ENCODE peak calls at places on chromosomes 16 and 17, in eight cellular contexts. One of them, this sample, is unnamed.

GRCh38 chr16:70779361-70779760 is 21.6 kb downstream of the VAC14 start:
- ATAC-seq in gastrocnemius medialis: peak; percentile 25
- ATAC-seq in IMR-90: peak; percentile 30
- ATAC-seq in K562: no peak
- ATAC-seq in upper lobe of left lung: no peak
- ATAC-seq in GM12878: no peak
- ATAC-seq in right lobe of liver: no peak
- ATAC-seq in heart left ventricle: no peak
- ATAC-seq in this sample: no peak

GRCh38 chr17:78391843-78392242 is 13.4 kb downstream of the PGS1 start:
- ATAC-seq in gastrocnemius medialis: no peak
- ATAC-seq in IMR-90: peak; percentile 12
- ATAC-seq in K562: no peak
- ATAC-seq in upper lobe of left lung: no peak
- ATAC-seq in GM12878: no peak
- ATAC-seq in right lobe of liver: no peak
- ATAC-seq in heart left ventricle: no peak
- ATAC-seq in this sample: no peak

GRCh38 chr17:60749708-60750107 is 72.1 kb downstream of the BCAS3 start:
- ATAC-seq in gastrocnemius medialis: no peak
- ATAC-seq in IMR-90: no peak
- ATAC-seq in K562: no peak
- ATAC-seq in upper lobe of left lung: no peak
- ATAC-seq in GM12878: no peak
- ATAC-seq in right lobe of liver: no peak
- ATAC-seq in heart left ventricle: no peak
- ATAC-seq in this sample: no peak

GRCh38 chr17:42202159-42202558 is 7.9 kb upstream of the GHDC start:
- ATAC-seq in gastrocnemius medialis: no peak
- ATAC-seq in IMR-90: no peak
- ATAC-seq in K562: no peak
- ATAC-seq in upper lobe of left lung: no peak
- ATAC-seq in GM12878: no peak
- ATAC-seq in right lobe of liver: no peak
- ATAC-seq in heart left ventricle: no peak
- ATAC-seq in this sample: no peak

GRCh38 chr17:62090021-62090824 is 25.1 kb upstream of the MED13 start:
- ATAC-seq in gastrocnemius medialis: no peak
- ATAC-seq in IMR-90: no peak
- ATAC-seq in K562: no peak
- ATAC-seq in upper lobe of left lung: no peak
- ATAC-seq in GM12878: no peak
- ATAC-seq in right lobe of liver: peak; percentile 85
- ATAC-seq in heart left ventricle: no peak
- ATAC-seq in this sample: no peak

GRCh38 chr17:55742272-55743102 is 8.4 kb upstream of the PCTP start:
- ATAC-seq in gastrocnemius medialis: no peak
- ATAC-seq in IMR-90: no peak
- ATAC-seq in K562: peak; percentile 50
- ATAC-seq in upper lobe of left lung: no peak
- ATAC-seq in GM12878: peak; percentile 90
- ATAC-seq in right lobe of liver: no peak
- ATAC-seq in heart left ventricle: no peak
- ATAC-seq in this sample: no peak

GRCh38 chr16:72797606-72798005 is 250.3 kb downstream of the ZFHX3 start:
- ATAC-seq in gastrocnemius medialis: no peak
- ATAC-seq in IMR-90: no peak
- ATAC-seq in K562: no peak
- ATAC-seq in upper lobe of left lung: no peak
- ATAC-seq in GM12878: no peak
- ATAC-seq in right lobe of liver: no peak
- ATAC-seq in heart left ventricle: peak; percentile 90
- ATAC-seq in this sample: no peak

GRCh38 chr17:9862949-9863348 is 37.2 kb downstream of the GLP2R start:
- ATAC-seq in gastrocnemius medialis: no peak
- ATAC-seq in IMR-90: no peak
- ATAC-seq in K562: no peak
- ATAC-seq in upper lobe of left lung: no peak
- ATAC-seq in GM12878: no peak
- ATAC-seq in right lobe of liver: no peak
- ATAC-seq in heart left ventricle: no peak
- ATAC-seq in this sample: no peak

GRCh38 chr17:1298616-1299015 is 19.2 kb downstream of the TRARG1 start:
- ATAC-seq in gastrocnemius medialis: no peak
- ATAC-seq in IMR-90: peak; percentile 81
- ATAC-seq in K562: peak; percentile 62
- ATAC-seq in upper lobe of left lung: no peak
- ATAC-seq in GM12878: no peak
- ATAC-seq in right lobe of liver: peak; percentile 4
- ATAC-seq in heart left ventricle: no peak
- ATAC-seq in this sample: no peak

GRCh38 chr17:79931517-79932309 is 92.5 kb upstream of the CBX4 start:
- ATAC-seq in gastrocnemius medialis: no peak
- ATAC-seq in IMR-90: no peak
- ATAC-seq in K562: no peak
- ATAC-seq in upper lobe of left lung: no peak
- ATAC-seq in GM12878: peak; percentile 83
- ATAC-seq in right lobe of liver: no peak
- ATAC-seq in heart left ventricle: no peak
- ATAC-seq in this sample: no peak

GRCh38 chr16:2814757-2815298 is 2.2 kb upstream of the PRSS21 start:
- ATAC-seq in gastrocnemius medialis: no peak
- ATAC-seq in IMR-90: no peak
- ATAC-seq in K562: no peak
- ATAC-seq in upper lobe of left lung: no peak
- ATAC-seq in GM12878: no peak
- ATAC-seq in right lobe of liver: no peak
- ATAC-seq in heart left ventricle: no peak
- ATAC-seq in this sample: no peak

GRCh38 chr17:50498021-50498874 is 10.0 kb upstream of the MYCBPAP start:
- ATAC-seq in gastrocnemius medialis: no peak
- ATAC-seq in IMR-90: no peak
- ATAC-seq in K562: no peak
- ATAC-seq in upper lobe of left lung: peak; percentile 51
- ATAC-seq in GM12878: no peak
- ATAC-seq in right lobe of liver: peak; percentile 37
- ATAC-seq in heart left ventricle: no peak
- ATAC-seq in this sample: no peak

GRCh38 chr16:11201498-11202259 is 54.3 kb downstream of the SOCS1 start:
- ATAC-seq in gastrocnemius medialis: no peak
- ATAC-seq in IMR-90: peak; percentile 77
- ATAC-seq in K562: peak; percentile 84
- ATAC-seq in upper lobe of left lung: no peak
- ATAC-seq in GM12878: peak; percentile 5
- ATAC-seq in right lobe of liver: no peak
- ATAC-seq in heart left ventricle: no peak
- ATAC-seq in this sample: no peak

GRCh38 chr16:58109881-58110280 is 19.3 kb downstream of the CFAP20 start:
- ATAC-seq in gastrocnemius medialis: no peak
- ATAC-seq in IMR-90: no peak
- ATAC-seq in K562: no peak
- ATAC-seq in upper lobe of left lung: no peak
- ATAC-seq in GM12878: no peak
- ATAC-seq in right lobe of liver: no peak
- ATAC-seq in heart left ventricle: no peak
- ATAC-seq in this sample: no peak

GRCh38 chr16:81695431-81695890 is 83.6 kb upstream of the PLCG2 start:
- ATAC-seq in gastrocnemius medialis: no peak
- ATAC-seq in IMR-90: no peak
- ATAC-seq in K562: no peak
- ATAC-seq in upper lobe of left lung: no peak
- ATAC-seq in GM12878: no peak
- ATAC-seq in right lobe of liver: peak; percentile 23
- ATAC-seq in heart left ventricle: no peak
- ATAC-seq in this sample: no peak

GRCh38 chr17:69961488-69962145 is 113.4 kb upstream of the KCNJ16 start:
- ATAC-seq in gastrocnemius medialis: peak; percentile 91
- ATAC-seq in IMR-90: peak; percentile 88
- ATAC-seq in K562: peak; percentile 51
- ATAC-seq in upper lobe of left lung: peak; percentile 57
- ATAC-seq in GM12878: no peak
- ATAC-seq in right lobe of liver: peak; percentile 46
- ATAC-seq in heart left ventricle: no peak
- ATAC-seq in this sample: peak; percentile 39

GRCh38 chr17:68385490-68386215 is 71.6 kb downstream of the WIPI1 start:
- ATAC-seq in gastrocnemius medialis: no peak
- ATAC-seq in IMR-90: no peak
- ATAC-seq in K562: no peak
- ATAC-seq in upper lobe of left lung: no peak
- ATAC-seq in GM12878: no peak
- ATAC-seq in right lobe of liver: no peak
- ATAC-seq in heart left ventricle: no peak
- ATAC-seq in this sample: no peak

GRCh38 chr16:66880288-66881013 is at the start of gene PDP2:
- ATAC-seq in gastrocnemius medialis: peak; percentile 96
- ATAC-seq in IMR-90: peak; percentile 99
- ATAC-seq in K562: peak; percentile 99
- ATAC-seq in upper lobe of left lung: peak; percentile 96
- ATAC-seq in GM12878: peak; percentile 98
- ATAC-seq in right lobe of liver: peak; percentile 98
- ATAC-seq in heart left ventricle: peak; percentile 98
- ATAC-seq in this sample: peak; percentile 99

GRCh38 chr16:66881964-66882508 is 1.7 kb downstream of the PDP2 start:
- ATAC-seq in gastrocnemius medialis: no peak
- ATAC-seq in IMR-90: no peak
- ATAC-seq in K562: no peak
- ATAC-seq in upper lobe of left lung: no peak
- ATAC-seq in GM12878: no peak
- ATAC-seq in right lobe of liver: no peak
- ATAC-seq in heart left ventricle: no peak
- ATAC-seq in this sample: no peak

GRCh38 chr16:66881014-66881417 is 701 bp downstream of the PDP2 start:
- ATAC-seq in gastrocnemius medialis: peak; percentile 7
- ATAC-seq in IMR-90: peak; percentile 12
- ATAC-seq in K562: peak; percentile 39
- ATAC-seq in upper lobe of left lung: no peak
- ATAC-seq in GM12878: peak; percentile 30
- ATAC-seq in right lobe of liver: peak; percentile 19
- ATAC-seq in heart left ventricle: no peak
- ATAC-seq in this sample: no peak

GRCh38 chr16:66882702-66883101 is 2.4 kb downstream of the PDP2 start:
- ATAC-seq in gastrocnemius medialis: no peak
- ATAC-seq in IMR-90: no peak
- ATAC-seq in K562: no peak
- ATAC-seq in upper lobe of left lung: no peak
- ATAC-seq in GM12878: no peak
- ATAC-seq in right lobe of liver: no peak
- ATAC-seq in heart left ventricle: no peak
- ATAC-seq in this sample: no peak

DNA sequence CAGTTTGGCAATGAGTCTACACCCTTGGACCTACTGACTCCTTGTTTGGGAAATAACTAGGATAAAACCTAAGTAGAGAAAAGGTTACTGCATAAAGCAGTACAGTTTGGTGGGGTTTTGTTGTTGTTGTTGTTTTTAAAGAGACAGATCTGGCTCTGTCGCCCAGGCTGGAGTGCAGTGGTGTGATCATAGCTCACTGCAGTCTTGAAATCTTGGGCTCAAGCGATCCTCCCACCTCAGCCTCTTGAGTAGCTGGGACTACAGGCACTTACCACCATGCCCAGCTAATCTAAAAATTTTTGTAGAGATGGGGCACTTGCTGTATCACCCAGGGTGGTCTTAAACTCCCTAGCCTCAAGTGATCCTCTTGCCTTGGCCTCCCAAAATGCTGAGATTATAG is 1.2 kb downstream of the PDP2 start:
- ATAC-seq in gastrocnemius medialis: no peak
- ATAC-seq in IMR-90: no peak
- ATAC-seq in K562: no peak
- ATAC-seq in upper lobe of left lung: no peak
- ATAC-seq in GM12878: no peak
- ATAC-seq in right lobe of liver: no peak
- ATAC-seq in heart left ventricle: no peak
- ATAC-seq in this sample: no peak
- H3K4me3 ChIP-seq in gastrocnemius medialis: no peak overlapping the region
- H3K4me3 ChIP-seq in IMR-90: peak overlapping the region; percentile 79
- H3K4me3 ChIP-seq in K562: peak overlapping the region; percentile 25
- H3K4me3 ChIP-seq in upper lobe of left lung: no peak overlapping the region
- H3K4me3 ChIP-seq in GM12878: peak overlapping the region; percentile 40
- H3K4me3 ChIP-seq in right lobe of liver: peak overlapping the region; percentile 86
- H3K4me3 ChIP-seq in heart left ventricle: peak overlapping the region; percentile 94
- H3K4me3 ChIP-seq in this sample: peak overlapping the region; percentile 72

GRCh38 chr17:44322236-44322895 is 2.3 kb downstream of the SLC25A39 start:
- ATAC-seq in gastrocnemius medialis: no peak
- ATAC-seq in IMR-90: no peak
- ATAC-seq in K562: no peak
- ATAC-seq in upper lobe of left lung: no peak
- ATAC-seq in GM12878: no peak
- ATAC-seq in right lobe of liver: no peak
- ATAC-seq in heart left ventricle: no peak
- ATAC-seq in this sample: no peak
- H3K27ac ChIP-seq in gastrocnemius medialis: no peak overlapping the region
- H3K27ac ChIP-seq in IMR-90: no peak overlapping the region
- H3K27ac ChIP-seq in K562: no peak overlapping the region
- H3K27ac ChIP-seq in upper lobe of left lung: no peak overlapping the region
- H3K27ac ChIP-seq in GM12878: no peak overlapping the region
- H3K27ac ChIP-seq in right lobe of liver: no peak overlapping the region
- H3K27ac ChIP-seq in heart left ventricle: no peak overlapping the region
- H3K27ac ChIP-seq in this sample: no peak overlapping the region

DNA sequence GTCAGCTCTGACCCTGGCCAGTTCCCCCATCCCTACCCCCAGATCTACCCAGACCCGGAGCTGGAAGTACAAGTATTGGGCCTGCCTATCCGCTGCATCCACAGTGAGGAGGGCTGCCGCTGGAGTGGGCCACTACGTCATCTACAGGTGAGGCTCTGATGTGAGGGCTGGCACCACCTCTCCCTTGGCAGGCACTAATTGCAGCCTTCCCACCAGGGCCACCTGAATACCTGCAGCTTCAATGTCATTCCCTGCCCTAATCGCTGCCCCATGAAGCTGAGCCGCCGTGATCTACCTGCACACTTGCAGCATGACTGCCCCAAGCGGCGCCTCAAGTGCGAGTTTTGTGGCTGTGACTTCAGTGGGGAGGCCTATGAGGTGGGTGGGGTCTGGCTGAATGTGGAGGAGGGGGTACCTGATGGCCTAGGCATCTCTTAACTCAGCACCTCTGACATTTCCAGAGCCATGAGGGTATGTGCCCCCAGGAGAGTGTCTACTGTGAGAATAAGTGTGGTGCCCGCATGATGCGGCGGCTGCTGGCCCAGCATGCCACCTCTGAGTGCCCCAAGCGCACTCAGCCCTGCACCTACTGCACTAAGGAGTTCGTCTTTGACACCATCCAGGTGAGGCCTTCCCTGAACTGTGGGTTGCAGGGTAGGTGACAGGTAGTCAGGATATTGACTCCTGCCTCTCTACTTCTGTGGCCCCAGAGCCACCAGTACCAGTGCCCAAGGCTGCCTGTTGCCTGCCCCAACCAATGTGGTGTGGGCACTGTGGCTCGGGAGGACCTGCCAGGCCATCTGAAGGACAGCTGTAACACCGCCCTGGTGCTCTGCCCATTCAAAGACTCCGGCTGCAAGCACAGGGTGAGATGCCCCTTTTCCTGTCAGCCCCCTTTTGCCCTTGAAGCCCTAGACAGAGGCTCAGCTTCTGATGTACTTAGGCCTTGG is 4.3 kb downstream of the TRAF4 start:
- ATAC-seq in gastrocnemius medialis: no peak
- ATAC-seq in IMR-90: no peak
- ATAC-seq in K562: no peak
- ATAC-seq in upper lobe of left lung: no peak
- ATAC-seq in GM12878: no peak
- ATAC-seq in right lobe of liver: no peak
- ATAC-seq in heart left ventricle: no peak
- ATAC-seq in this sample: no peak
- TF ChIP-seq POLR2A in gastrocnemius medialis: no peak
- TF ChIP-seq POLR2A in IMR-90: no peak
- TF ChIP-seq POLR2A in K562: no peak
- TF ChIP-seq POLR2A in upper lobe of left lung: no peak
- TF ChIP-seq POLR2A in GM12878: peak; percentile 46
- TF ChIP-seq POLR2A in right lobe of liver: no peak
- TF ChIP-seq POLR2A in heart left ventricle: no peak
- TF ChIP-seq POLR2A in this sample: no peak

GRCh38 chr17:2961446-2961845 is 102.0 kb downstream of the OR1D5 start:
- ATAC-seq in gastrocnemius medialis: no peak
- ATAC-seq in IMR-90: no peak
- ATAC-seq in K562: no peak
- ATAC-seq in upper lobe of left lung: no peak
- ATAC-seq in GM12878: no peak
- ATAC-seq in right lobe of liver: no peak
- ATAC-seq in heart left ventricle: no peak
- ATAC-seq in this sample: no peak
- H3K4me3 ChIP-seq in gastrocnemius medialis: no peak overlapping the region
- H3K4me3 ChIP-seq in IMR-90: no peak overlapping the region
- H3K4me3 ChIP-seq in K562: no peak overlapping the region
- H3K4me3 ChIP-seq in upper lobe of left lung: no peak overlapping the region
- H3K4me3 ChIP-seq in GM12878: no peak overlapping the region
- H3K4me3 ChIP-seq in right lobe of liver: no peak overlapping the region
- H3K4me3 ChIP-seq in heart left ventricle: no peak overlapping the region
- H3K4me3 ChIP-seq in this sample: no peak overlapping the region